ENCODE peak calls at places on chromosomes 1 and 21, in five cellular contexts. J is AG20443, C is A549, I is NCI-H345, T is A172. N is an unnamed sample.

GRCh38 chr1:116168277-116169032 is 57.3 kb downstream of the MAB21L3 start:
- DNase-seq in J (peak), C (peak), I (no peak), T (no peak), N (no peak)

GRCh38 chr21:25331286-25331685 is 276.0 kb downstream of the MRPL39 start:
- DNase-seq in J (no peak), C (no peak), I (no peak), T (no peak), N (no peak)

GRCh38 chr1:63322248-63322943 is at the start of gene FOXD3:
- DNase-seq in J (peak), C (peak), I (peak), T (no peak), N (peak)

GRCh38 chr21:33039542-33039941 is 13.8 kb downstream of the OLIG2 start:
- DNase-seq in J (no peak), C (no peak), I (no peak), T (no peak), N (peak)

GRCh38 chr1:175099916-175100315 is 32.3 kb downstream of the TNN start:
- DNase-seq in J (no peak), C (no peak), I (no peak), T (no peak), N (no peak)

GRCh38 chr1:172589553-172589952 is 56.6 kb downstream of the SUCO start:
- DNase-seq in J (no peak), C (no peak), I (no peak), T (no peak), N (no peak)

GRCh38 chr1:56808385-56808784 is 10.8 kb downstream of the FYB2 start:
- DNase-seq in J (no peak), C (no peak), I (no peak), T (no peak), N (no peak)

GRCh38 chr1:172954476-172955150 is 96.1 kb downstream of the TNFSF18 start:
- DNase-seq in J (no peak), C (no peak), I (no peak), T (peak), N (no peak)

GRCh38 chr1:221712776-221713431 is 29.0 kb downstream of the DUSP10 start:
- DNase-seq in J (no peak), C (no peak), I (no peak), T (no peak), N (no peak)

GRCh38 chr1:156401681-156402081 is 32.7 kb downstream of the RHBG start:
- DNase-seq in J (no peak), C (no peak), I (no peak), T (no peak), N (no peak)

GRCh38 chr1:26038477-26038876 is 7.4 kb downstream of the SLC30A2 start:
- DNase-seq in J (no peak), C (no peak), I (no peak), T (no peak), N (no peak)

GRCh38 chr1:114154963-114155322 is 1.3 kb upstream of the SYT6 start:
- DNase-seq in J (peak), C (no peak), I (no peak), T (peak), N (peak)

GRCh38 chr21:45528981-45529784 is 13.1 kb downstream of the SLC19A1 start:
- DNase-seq in J (no peak), C (no peak), I (no peak), T (no peak), N (no peak)

GRCh38 chr1:21534674-21535378 is 25.6 kb downstream of the ALPL start:
- DNase-seq in J (peak), C (peak), I (no peak), T (peak), N (peak)

GRCh38 chr1:212860713-212861581 is 2.9 kb downstream of the FLVCR1 start:
- DNase-seq in J (no peak), C (peak), I (peak), T (peak), N (no peak)

GRCh38 chr1:76351655-76352054 is 277.1 kb downstream of the ST6GALNAC3 start:
- DNase-seq in J (no peak), C (no peak), I (no peak), T (no peak), N (no peak)

GRCh38 chr1:12447301-12447700 is 170.7 kb downstream of the DHRS3 start:
- DNase-seq in J (peak), C (no peak), I (no peak), T (no peak), N (no peak)

GRCh38 chr1:22971161-22972062 is 1.3 kb downstream of the LACTBL1 start:
- DNase-seq in J (no peak), C (no peak), I (peak), T (no peak), N (peak)

GRCh38 chr1:32200226-32201010 is at the start of gene CCDC28B:
- DNase-seq in J (peak), C (no peak), I (peak), T (no peak), N (peak)

GRCh38 chr1:107787299-107787698 is 177.7 kb downstream of the VAV3 start:
- DNase-seq in J (no peak), C (peak), I (peak), T (peak), N (peak)

GRCh38 chr1:81237531-81238528 is 562.9 kb upstream of the ADGRL2 start:
- DNase-seq in J (no peak), C (no peak), I (peak), T (no peak), N (peak)

GRCh38 chr1:24349891-24350290 is 30.7 kb downstream of the GRHL3 start:
- DNase-seq in J (no peak), C (no peak), I (no peak), T (no peak), N (no peak)

GRCh38 chr1:23354260-23354659 is 10.2 kb upstream of the HNRNPR start:
- DNase-seq in J (no peak), C (no peak), I (no peak), T (no peak), N (no peak)

GRCh38 chr1:84887261-84887934 is 5.6 kb downstream of the LPAR3 start:
- DNase-seq in J (peak), C (no peak), I (no peak), T (no peak), N (no peak)

GRCh38 chr1:40944326-40944725 is 35.2 kb upstream of the CTPS1 start:
- DNase-seq in J (no peak), C (peak), I (no peak), T (no peak), N (no peak)

GRCh38 chr1:12376236-12377064 is 146.6 kb downstream of the VPS13D start:
- DNase-seq in J (no peak), C (no peak), I (no peak), T (no peak), N (no peak)

GRCh38 chr1:36303650-36304360 is 2.4 kb upstream of the SH3D21 start:
- DNase-seq in J (no peak), C (no peak), I (no peak), T (no peak), N (peak)

GRCh38 chr1:164796916-164797315 is 237.9 kb downstream of the PBX1 start:
- DNase-seq in J (no peak), C (no peak), I (peak), T (no peak), N (no peak)

GRCh38 chr1:159341736-159342135 is 39.6 kb downstream of the FCER1A start:
- DNase-seq in J (no peak), C (no peak), I (no peak), T (no peak), N (no peak)

GRCh38 chr1:235246022-235246948 is 81.7 kb downstream of the ARID4B start:
- DNase-seq in J (no peak), C (no peak), I (no peak), T (no peak), N (no peak)

GRCh38 chr1:198876371-198876871 is 237.6 kb downstream of the PTPRC start:
- DNase-seq in J (no peak), C (no peak), I (peak), T (no peak), N (no peak)

GRCh38 chr1:63987014-63987630 is 213.3 kb downstream of the ROR1 start:
- DNase-seq in J (peak), C (no peak), I (no peak), T (no peak), N (no peak)

GRCh38 chr1:234851450-234852438 is 241.8 kb upstream of the IRF2BP2 start:
- DNase-seq in J (no peak), C (peak), I (no peak), T (peak), N (no peak)

GRCh38 chr1:191888996-191889622 is 269.2 kb upstream of the RGS18 start:
- DNase-seq in J (no peak), C (no peak), I (no peak), T (no peak), N (no peak)

GRCh38 chr1:66521736-66522365 is 12.1 kb upstream of the SGIP1 start:
- DNase-seq in J (peak), C (peak), I (no peak), T (peak), N (no peak)

GRCh38 chr1:150555198-150555970 is 6.2 kb downstream of the ADAMTSL4 start:
- DNase-seq in J (no peak), C (no peak), I (no peak), T (no peak), N (no peak)